ENCODE peak calls at places on chromosomes 4 and X, in four cellular contexts. T is K562, O is AG09309, S is cardiac muscle cell. C is an unnamed sample.

GRCh38 chrX:3191821-3192220 is 150.6 kb downstream of the ARSF start:
- DNase-seq in T (no peak), O (no peak), S (no peak), C (no peak)

GRCh38 chrX:111376897-111377601 is 34.9 kb downstream of the DCX start:
- DNase-seq in T (no peak), O (no peak), S (peak; percentile 29), C (no peak)

GRCh38 chr4:167966161-167966560 is 126.2 kb upstream of the ANXA10 start:
- DNase-seq in T (no peak), O (no peak), S (no peak), C (no peak)

GRCh38 chr4:573122-573892 is 2.8 kb downstream of the TMEM271 start:
- DNase-seq in T (no peak), O (no peak), S (no peak), C (no peak)

GRCh38 chrX:9064694-9065093 is 30.8 kb upstream of the FAM9B start:
- DNase-seq in T (no peak), O (no peak), S (no peak), C (no peak)

GRCh38 chr4:164959896-164960295 is 17.6 kb downstream of the TRIM61 start:
- DNase-seq in T (no peak), O (no peak), S (no peak), C (no peak)

GRCh38 chr4:71992571-71992970 is 39.2 kb upstream of the NPFFR2 start:
- DNase-seq in T (no peak), O (no peak), S (no peak), C (no peak)

GRCh38 chr4:2802618-2803531 is 10.0 kb downstream of the SH3BP2 start:
- DNase-seq in T (no peak), O (no peak), S (no peak), C (no peak)

GRCh38 chrX:19595036-19595435 is 79.7 kb upstream of the MAP3K15 start:
- DNase-seq in T (no peak), O (no peak), S (no peak), C (no peak)

GRCh38 chrX:134520860-134521390 is 61.0 kb downstream of the HPRT1 start:
- DNase-seq in T (peak; percentile 67), O (peak; percentile 40), S (peak; percentile 79), C (peak; percentile 49)

GRCh38 chr4:40536032-40536431 is 93.6 kb downstream of the RBM47 start:
- DNase-seq in T (no peak), O (no peak), S (no peak), C (no peak)

GRCh38 chrX:47664737-47665136 is 5.8 kb upstream of the UXT start:
- DNase-seq in T (peak; percentile 67), O (no peak), S (no peak), C (no peak)
- TF ChIP-seq CTCF in T (no peak), O (no peak), S (no peak), C (no peak)

DNA sequence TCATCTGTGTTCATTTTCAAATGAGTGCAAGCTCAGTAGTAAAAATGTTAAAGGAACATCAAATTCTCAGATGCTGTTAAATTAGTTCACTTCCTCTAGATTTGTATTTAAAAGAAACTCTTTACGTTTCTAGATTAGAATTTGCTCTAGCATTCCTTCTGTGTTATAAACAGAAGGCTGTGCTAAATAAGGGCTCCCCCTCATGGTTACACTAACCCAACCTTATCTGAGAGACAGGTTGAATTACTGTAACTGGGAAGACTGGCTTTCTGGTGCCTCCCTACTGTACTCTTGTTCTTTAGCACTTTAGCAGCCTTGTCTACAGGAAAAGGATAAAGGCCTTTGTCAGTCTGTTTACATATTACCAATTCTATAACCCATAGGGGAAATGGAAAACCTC is 56.8 kb downstream of the RXFP1 start:
- DNase-seq in T (peak; percentile 35), O (no peak), S (peak; percentile 31), C (peak; percentile 5)
- TF ChIP-seq CTCF in T (peak; percentile 34), O (peak; percentile 57), S (peak; percentile 47), C (no peak)

DNA sequence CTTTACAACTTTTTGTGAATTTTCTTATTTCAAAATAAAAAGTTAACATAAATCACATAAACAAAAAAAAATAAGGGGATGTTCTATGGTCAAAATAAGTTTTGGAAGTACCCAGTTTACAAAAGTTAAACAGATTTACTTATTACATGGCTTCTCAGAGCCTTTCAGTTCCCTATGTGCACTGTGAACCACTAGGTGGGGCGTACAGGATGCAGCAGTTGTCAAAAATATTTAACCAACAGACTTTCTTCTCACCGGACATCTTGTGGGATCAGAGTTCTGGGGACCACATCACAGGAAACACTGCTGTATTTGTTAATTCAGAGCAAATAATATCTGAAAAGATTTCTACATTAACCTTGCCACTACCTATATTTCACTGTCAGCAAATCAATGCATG is 74.1 kb downstream of the SMARCA1 start:
- DNase-seq in T (peak; percentile 1), O (no peak), S (no peak), C (no peak)
- TF ChIP-seq CTCF in T (no peak), O (peak; percentile 13), S (no peak), C (no peak)

DNA sequence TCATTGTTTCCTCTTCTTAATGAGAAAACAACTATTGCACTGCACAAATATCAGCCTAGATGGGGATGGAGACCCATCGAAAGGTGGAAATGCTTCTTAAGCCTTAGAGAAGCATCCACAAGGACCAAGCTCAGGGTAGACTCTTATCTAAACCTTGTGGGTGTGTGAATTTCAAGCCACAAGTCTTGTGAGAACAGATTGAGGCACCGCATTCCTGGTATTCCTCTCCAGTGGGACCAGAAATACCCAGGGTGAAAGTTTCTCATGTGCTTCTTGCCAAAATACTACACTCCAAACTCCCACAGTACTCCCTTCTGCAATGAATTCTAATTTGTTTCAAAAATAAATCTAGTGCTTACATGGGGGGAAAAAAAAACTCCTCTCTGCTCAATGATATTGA is 375.6 kb downstream of the PDGFC start:
- DNase-seq in T (no peak), O (no peak), S (no peak), C (no peak)
- TF ChIP-seq CTCF in T (no peak), O (peak; percentile 12), S (no peak), C (no peak)

C was measured in Calu3.